ENCODE peak calls at places on chromosomes 12 and 14, in four cellular contexts. U is ureter, A is NCI-H1105 treated with DMSO at 0.1 percent for 48 hours, V is NCI-H146. L is an unnamed sample.
A peak's percentile ranks its signal among the peaks of the same experiment; 100 is the strongest.

GRCh38 chr12:108752387-108752786 is 21.1 kb upstream of the CORO1C start:
- DNase-seq in A (no peak), V (no peak), U (no peak), L (no peak)

GRCh38 chr12:34405286-34406227 is 383.3 kb downstream of the ALG10 start:
- DNase-seq in A (no peak), V (no peak), U (peak; percentile 19), L (no peak)

GRCh38 chr12:131844656-131845055 is 16.5 kb downstream of the MMP17 start:
- DNase-seq in A (no peak), U (no peak), V (no peak), L (no peak)

GRCh38 chr12:3456809-3457208 is 34.2 kb upstream of the PRMT8 start:
- DNase-seq in U (no peak), V (peak; percentile 96), A (peak; percentile 82), L (peak; percentile 88)

GRCh38 chr12:42789808-42790760 is 200.5 kb upstream of the PRICKLE1 start:
- DNase-seq in U (no peak), A (no peak), V (no peak), L (no peak)

GRCh38 chr12:40002178-40003169 is 103.4 kb downstream of the SLC2A13 start:
- DNase-seq in V (no peak), U (no peak), A (no peak), L (no peak)

GRCh38 chr14:50363734-50364113 is 33.0 kb downstream of the CDKL1 start:
- DNase-seq in A (no peak), V (no peak), U (peak; percentile 42), L (no peak)

GRCh38 chr14:97710726-97711125 is 913.5 kb downstream of the VRK1 start:
- DNase-seq in A (no peak), U (no peak), V (no peak), L (no peak)

GRCh38 chr12:91037301-91037700 is 20.5 kb downstream of the KERA start:
- DNase-seq in U (no peak), V (no peak), A (no peak), L (no peak)